ENCODE peak calls at places on chromosomes 11 and 22, in four cellular contexts. F is H9, H is cardiac muscle cell, K is Peyer's patch. O is an unnamed sample.

GRCh38 chr11:68825603-68826002 is 16.1 kb downstream of the CPT1A start:
- DNase-seq in F (peak; percentile 70), H (no peak), K (peak; percentile 64), O (peak; percentile 73)

GRCh38 chr11:36258730-36259360 is 30.4 kb downstream of the COMMD9 start:
- DNase-seq in F (peak; percentile 83), H (peak; percentile 89), K (no peak), O (peak; percentile 78)

GRCh38 chr11:60625262-60625661 is 74.2 kb upstream of the MS4A8 start:
- DNase-seq in K (no peak), F (peak; percentile 47), H (peak; percentile 30), O (no peak)

GRCh38 chr11:71191201-71191600 is 61.2 kb downstream of the SHANK2 start:
- DNase-seq in K (no peak), H (no peak), F (no peak), O (peak; percentile 35)

GRCh38 chr11:110613526-110613925 is 98.7 kb downstream of the ARHGAP20 start:
- DNase-seq in F (no peak), K (no peak), H (no peak), O (no peak)

GRCh38 chr11:47186937-47187681 is 875 bp upstream of the PACSIN3 start:
- DNase-seq in K (peak; percentile 42), H (peak; percentile 43), F (peak; percentile 77), O (peak; percentile 75)

GRCh38 chr22:29023172-29023796 is 38.3 kb downstream of the C22orf31 start:
- DNase-seq in K (no peak), F (no peak), H (no peak), O (no peak)

GRCh38 chr11:69880803-69881445 is 61.7 kb upstream of the FGF3 start:
- DNase-seq in K (no peak), F (peak; percentile 17), H (no peak), O (peak; percentile 51)

GRCh38 chr11:13258855-13259254 is 18.7 kb upstream of the BMAL1 start:
- DNase-seq in F (no peak), H (no peak), K (no peak), O (no peak)

GRCh38 chr22:17920145-17920605 is 104.2 kb downstream of the MICAL3 start:
- DNase-seq in F (peak; percentile 68), H (peak; percentile 66), K (no peak), O (no peak)

DNA sequence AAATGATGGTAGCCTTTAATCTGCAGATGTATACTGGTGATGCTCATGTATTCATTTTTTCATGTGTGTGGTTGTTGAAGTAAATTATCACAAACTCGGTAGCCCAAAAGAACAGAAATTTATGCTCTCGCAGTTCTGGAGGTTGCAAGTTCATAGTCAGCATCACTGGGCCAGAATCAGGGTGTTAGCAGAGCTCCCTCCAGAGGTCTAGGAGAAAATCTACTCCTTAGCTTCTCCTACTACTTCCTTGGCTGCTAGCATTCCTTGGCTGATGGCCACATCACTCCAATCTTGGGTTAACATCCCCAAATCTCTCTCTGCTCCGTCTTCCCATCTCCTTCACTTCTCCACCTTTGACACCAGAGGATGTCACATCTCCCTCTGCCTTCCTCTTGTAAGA is 45.3 kb upstream of the GALNT18 start:
- DNase-seq in H (peak; percentile 23), K (no peak), F (no peak), O (no peak)
- H3K27me3 ChIP-seq in H (no peaks in the 10 kb centered on the region), K (no peaks in the 10 kb centered on the region), F (no peaks in the 10 kb centered on the region), O (no peaks in the 10 kb centered on the region)

GRCh38 chr22:25987948-25988347 is 181.3 kb upstream of the SEZ6L start:
- DNase-seq in H (no peak), F (no peak), K (no peak), O (no peak)

GRCh38 chr22:25992331-25992730 is 176.9 kb upstream of the SEZ6L start:
- DNase-seq in H (no peak), F (no peak), K (no peak), O (no peak)

GRCh38 chr22:25996669-25997068 is 172.6 kb upstream of the SEZ6L start:
- DNase-seq in F (no peak), K (no peak), H (no peak), O (no peak)

GRCh38 chr22:25990940-25991339 is 178.3 kb upstream of the SEZ6L start:
- DNase-seq in H (no peak), K (no peak), F (no peak), O (no peak)
- H3K27me3 ChIP-seq in H (no peaks in the 10 kb centered on the region), K (no peaks in the 10 kb centered on the region), F (no peaks in the 10 kb centered on the region), O (peaks cover 8% of the 10 kb centered on the region)

GRCh38 chr22:26047516-26047915 is 121.7 kb upstream of the SEZ6L start:
- DNase-seq in H (no peak), K (no peak), F (no peak), O (no peak)
- H3K27me3 ChIP-seq in H (no peaks in the 10 kb centered on the region), K (no peaks in the 10 kb centered on the region), F (no peaks in the 10 kb centered on the region), O (peaks cover 10% of the 10 kb centered on the region)

GRCh38 chr22:39240841-39241631 is 3.7 kb downstream of the PDGFB start:
- DNase-seq in H (no peak), K (peak; percentile 34), F (no peak), O (no peak)

GRCh38 chr22:39242809-39243442 is 1.9 kb downstream of the PDGFB start:
- DNase-seq in K (no peak), H (no peak), F (peak; percentile 67), O (no peak)

GRCh38 chr22:39243443-39244072 is 1.2 kb downstream of the PDGFB start:
- DNase-seq in H (no peak), K (no peak), F (no peak), O (no peak)

GRCh38 chr22:39241632-39242388 is 3.0 kb downstream of the PDGFB start:
- DNase-seq in K (peak; percentile 30), H (no peak), F (no peak), O (no peak)

DNA sequence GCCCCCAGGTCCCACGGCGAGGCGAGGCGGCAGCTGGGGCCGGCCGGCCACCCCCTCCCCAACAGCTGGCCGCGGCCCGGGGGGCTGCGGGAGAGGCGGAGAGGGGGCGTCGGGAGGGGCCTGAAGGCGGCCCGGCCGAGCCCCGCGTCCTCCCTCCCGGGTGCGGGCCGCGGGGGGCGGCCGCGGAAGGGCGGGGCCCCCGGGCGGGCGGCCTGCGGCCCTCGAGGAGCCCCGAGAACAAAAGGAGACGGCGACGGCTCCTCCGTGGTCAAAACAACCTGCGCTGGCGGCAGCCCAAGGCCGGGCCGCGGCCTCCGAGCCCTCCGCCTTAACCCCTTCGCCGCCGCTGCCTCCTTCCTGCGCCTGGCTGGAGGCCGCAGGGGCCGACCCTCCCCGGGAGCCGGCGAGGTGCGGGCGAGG is 2.4 kb downstream of the PDGFB start:
- DNase-seq in H (no peak), K (no peak), F (no peak), O (no peak)
- H3K27me3 ChIP-seq in H (no peaks in the 10 kb centered on the region), K (no peaks in the 10 kb centered on the region), F (peaks cover 19% of the 10 kb centered on the region), O (peaks cover 27% of the 10 kb centered on the region)

GRCh38 chr22:37032134-37032534 is 12.6 kb downstream of the MPST start:
- DNase-seq in K (no peak), H (no peak), F (no peak), O (no peak)
- H3K27me3 ChIP-seq in K (no peaks in the 10 kb centered on the region), H (no peaks in the 10 kb centered on the region), F (no peaks in the 10 kb centered on the region), O (no peaks in the 10 kb centered on the region)

GRCh38 chr11:32432565-32433248 is 2.6 kb downstream of the WT1 start:
- DNase-seq in H (peak; percentile 29), K (no peak), F (no peak), O (no peak)
- H3K27me3 ChIP-seq in H (peaks cover 100% of the 10 kb centered on the region), K (no peaks in the 10 kb centered on the region), F (peaks cover 93% of the 10 kb centered on the region), O (peaks cover 100% of the 10 kb centered on the region)

O was measured in upper lobe of right lung.